ENCODE peak calls at places on chromosomes 3 and 15, in eight cellular contexts. V is activated T-cell treated with anti-CD3 and anti-CD28 coated beads, Interleukin-2, amount 50 U/mL, for 72 hours; D is activated T-helper 1 cell treated with anti-CD3 and anti-CD28 coated beads, Interleukin-12 subunit alpha, Interleukin-12 subunit beta, Interleukin-2, Interleukin-4 antibody, amounts not matched to agents 30 ng/mL and 10 ng/mL and 1 ng/mL, durations not matched to agents 14 hours and 24 hours and 36 hours; Q is ELF-1; G is HuH-7; E is dorsolateral prefrontal cortex; R is mesenteric fat pad; K is NCI-H1092 treated with DMSO at 0.1 percent for 48 hours. J is an unnamed sample.
A peak's percentile ranks its signal among the peaks of the same experiment; 100 is the strongest.

GRCh38 chr15:71357357-71357756 is 242.1 kb downstream of the THSD4 start:
- DNase-seq in V (no peak), D (no peak), Q (no peak), G (no peak), E (no peak), R (no peak), K (no peak), J (no peak)

GRCh38 chr15:61275901-61276300 is 46.8 kb upstream of the RORA start:
- DNase-seq in V (no peak), D (no peak), Q (no peak), G (no peak), E (no peak), R (no peak), K (peak; percentile 93), J (no peak)

GRCh38 chr3:183309276-183309675 is 56.2 kb downstream of the B3GNT5 start:
- DNase-seq in V (no peak), D (no peak), Q (no peak), G (peak; percentile 28), E (no peak), R (no peak), K (no peak), J (no peak)

GRCh38 chr15:33279613-33280205 is 31.1 kb upstream of the RYR3 start:
- DNase-seq in V (no peak), D (no peak), Q (no peak), G (no peak), E (no peak), R (no peak), K (no peak), J (no peak)

GRCh38 chr3:148820885-148821284 is 6.7 kb upstream of the CPB1 start:
- DNase-seq in V (no peak), D (no peak), Q (peak; percentile 10), G (no peak), E (no peak), R (no peak), K (no peak), J (no peak)

GRCh38 chr3:136464502-136464901 is 214.4 kb downstream of the PCCB start:
- DNase-seq in V (no peak), D (no peak), Q (no peak), G (no peak), E (no peak), R (no peak), K (no peak), J (no peak)

GRCh38 chr15:29787767-29788166 is 34.5 kb downstream of the TJP1 start:
- DNase-seq in V (no peak), D (no peak), Q (no peak), G (no peak), E (no peak), R (no peak), K (no peak), J (no peak)

GRCh38 chr15:83203543-83203942 is 4.1 kb downstream of the HDGFL3 start:
- DNase-seq in V (no peak), D (no peak), Q (no peak), G (no peak), E (no peak), R (no peak), K (no peak), J (no peak)

GRCh38 chr3:139935866-139936817 is 1.2 kb downstream of the CLSTN2 start:
- DNase-seq in V (no peak), D (no peak), Q (peak; percentile 38), G (no peak), E (no peak), R (no peak), K (peak; percentile 38), J (no peak)

GRCh38 chr3:44495636-44496415 is 18.4 kb upstream of the ZNF445 start:
- DNase-seq in V (no peak), D (no peak), Q (no peak), G (no peak), E (no peak), R (no peak), K (no peak), J (no peak)

GRCh38 chr3:172634948-172635347 is 75.9 kb downstream of the NCEH1 start:
- DNase-seq in V (no peak), D (no peak), Q (no peak), G (no peak), E (no peak), R (no peak), K (no peak), J (no peak)

GRCh38 chr15:82129769-82130168 is 84.0 kb upstream of the MEX3B start:
- DNase-seq in V (no peak), D (no peak), Q (no peak), G (no peak), E (no peak), R (no peak), K (no peak), J (no peak)

J was measured in RWPE2.